ENCODE peak calls at places on chromosomes 5 and 9, in eight cellular contexts. U is right atrium auricular region; A is uterus; J is heart left ventricle; B is lower lobe of right lung; P is psoas muscle; T is prostate gland; D is CD4-positive, alpha-beta memory T cell. Y is an unnamed sample. For H3K4me1, the result is how much of the 10 kb centered on the place peaks cover.

GRCh38 chr9:92189782-92190535 is 74.7 kb upstream of the SPTLC1 start:
- DNase-seq in U (no peak), A (no peak), J (no peak), P (no peak), T (no peak), B (no peak), D (no peak), Y (no peak)

GRCh38 chr9:131310833-131311554 is 21.5 kb downstream of the PLPP7 start:
- DNase-seq in J (no peak), B (no peak), A (no peak), T (no peak), P (peak), U (peak), D (peak), Y (peak)

GRCh38 chr5:44935262-44935661 is 126.5 kb downstream of the MRPS30 start:
- DNase-seq in A (no peak), D (no peak), U (no peak), T (no peak), B (no peak), J (no peak), P (no peak), Y (no peak)

GRCh38 chr5:154309361-154309725 is 118.8 kb downstream of the GALNT10 start:
- DNase-seq in B (no peak), T (no peak), U (no peak), D (no peak), A (no peak), J (no peak), P (no peak), Y (no peak)

GRCh38 chr5:42143361-42143760 is 218.3 kb downstream of the FBXO4 start:
- DNase-seq in T (no peak), P (no peak), D (no peak), A (no peak), U (no peak), J (no peak), B (no peak), Y (no peak)

GRCh38 chr9:124511426-124511840 is 4.2 kb upstream of the NR5A1 start:
- DNase-seq in P (no peak), B (no peak), D (no peak), U (no peak), T (no peak), J (no peak), A (no peak), Y (no peak)

GRCh38 chr5:132998553-132998952 is 27.8 kb downstream of the ZCCHC10 start:
- DNase-seq in P (no peak), A (no peak), J (no peak), T (no peak), D (no peak), B (no peak), U (no peak), Y (no peak)

GRCh38 chr5:148733601-148734438 is 79.5 kb upstream of the HTR4 start:
- DNase-seq in U (peak), A (peak), P (peak), B (peak), D (peak), T (peak), J (peak), Y (peak)

GRCh38 chr5:60668715-60669304 is 31.2 kb downstream of the DEPDC1B start:
- DNase-seq in B (no peak), U (no peak), P (no peak), T (no peak), A (no peak), D (peak), J (no peak), Y (no peak)

GRCh38 chr5:943201-943873 is 50.7 kb downstream of the TRIP13 start:
- DNase-seq in T (no peak), P (no peak), J (no peak), B (no peak), A (no peak), U (no peak), D (no peak), Y (peak)

GRCh38 chr5:64295100-64295499 is 129.5 kb downstream of the RNF180 start:
- DNase-seq in D (no peak), J (no peak), T (no peak), P (no peak), A (no peak), U (no peak), B (no peak), Y (no peak)

GRCh38 chr5:54302267-54302687 is 8.1 kb downstream of the ARL15 start:
- DNase-seq in T (no peak), A (no peak), D (no peak), U (no peak), J (no peak), B (no peak), P (no peak), Y (peak)

GRCh38 chr5:175682664-175683063 is 24.8 kb downstream of the HRH2 start:
- DNase-seq in J (no peak), D (no peak), T (no peak), P (no peak), U (no peak), A (no peak), B (no peak), Y (no peak)

GRCh38 chr5:120682851-120683250 is 218.8 kb downstream of the PRR16 start:
- DNase-seq in T (no peak), U (no peak), P (no peak), J (no peak), A (no peak), B (no peak), D (no peak), Y (no peak)

GRCh38 chr9:95452176-95452575 is 64.6 kb downstream of the PTCH1 start:
- DNase-seq in T (no peak), B (no peak), D (no peak), P (no peak), A (no peak), U (no peak), J (no peak), Y (no peak)

GRCh38 chr9:116721944-116722343 is 34.8 kb downstream of the TRIM32 start:
- DNase-seq in U (no peak), P (no peak), A (no peak), J (no peak), B (no peak), D (no peak), T (no peak), Y (no peak)

GRCh38 chr5:155303134-155303533 is 289.6 kb downstream of the KIF4B start:
- DNase-seq in A (no peak), D (no peak), T (no peak), P (no peak), B (no peak), U (no peak), J (no peak), Y (no peak)

GRCh38 chr9:131292937-131293336 is 3.4 kb downstream of the PLPP7 start:
- DNase-seq in U (no peak), P (no peak), D (no peak), B (no peak), T (no peak), J (no peak), A (no peak), Y (no peak)

GRCh38 chr9:21174671-21175070 is 8.2 kb upstream of the IFNA21 start:
- DNase-seq in A (no peak), J (no peak), B (no peak), T (no peak), D (no peak), P (no peak), U (no peak), Y (no peak)

GRCh38 chr5:79756102-79756501 is 66.5 kb downstream of the CMYA5 start:
- DNase-seq in A (no peak), U (no peak), J (no peak), B (no peak), P (no peak), D (no peak), T (no peak), Y (no peak)

GRCh38 chr9:81506941-81507864 is 182.1 kb downstream of the TLE1 start:
- DNase-seq in D (no peak), U (no peak), T (no peak), P (no peak), J (no peak), A (no peak), B (no peak), Y (no peak)

GRCh38 chr5:143352691-143353090 is 50.8 kb downstream of the NR3C1 start:
- DNase-seq in T (no peak), P (no peak), B (no peak), A (no peak), U (no peak), J (no peak), D (peak), Y (no peak)

GRCh38 chr9:100602302-100602930 is 24.5 kb downstream of the CAVIN4 start:
- DNase-seq in T (peak), P (no peak), D (no peak), A (no peak), B (no peak), U (no peak), J (no peak), Y (peak)

GRCh38 chr9:133055788-133056420 is 5.9 kb upstream of the CEL start:
- DNase-seq in P (no peak), T (no peak), A (no peak), D (no peak), U (no peak), J (no peak), B (no peak), Y (no peak)

GRCh38 chr5:158451203-158451982 is 592.4 kb upstream of the CLINT1 start:
- DNase-seq in T (no peak), U (peak), D (no peak), B (no peak), A (peak), J (no peak), P (peak), Y (no peak)

GRCh38 chr9:123349691-123350480 is 6.1 kb upstream of the CRB2 start:
- DNase-seq in U (no peak), P (no peak), J (no peak), B (no peak), D (peak), A (no peak), T (peak), Y (peak)

GRCh38 chr9:123347289-123348060 is 8.5 kb upstream of the CRB2 start:
- DNase-seq in U (no peak), J (no peak), D (no peak), T (no peak), B (no peak), A (no peak), P (no peak), Y (no peak)

GRCh38 chr9:123349033-123349432 is 7.0 kb upstream of the CRB2 start:
- DNase-seq in A (no peak), B (no peak), J (no peak), U (no peak), P (no peak), T (no peak), D (no peak), Y (no peak)

GRCh38 chr9:123346826-123347225 is 9.2 kb upstream of the CRB2 start:
- DNase-seq in D (no peak), J (no peak), P (no peak), T (no peak), A (no peak), B (no peak), U (no peak), Y (no peak)

DNA sequence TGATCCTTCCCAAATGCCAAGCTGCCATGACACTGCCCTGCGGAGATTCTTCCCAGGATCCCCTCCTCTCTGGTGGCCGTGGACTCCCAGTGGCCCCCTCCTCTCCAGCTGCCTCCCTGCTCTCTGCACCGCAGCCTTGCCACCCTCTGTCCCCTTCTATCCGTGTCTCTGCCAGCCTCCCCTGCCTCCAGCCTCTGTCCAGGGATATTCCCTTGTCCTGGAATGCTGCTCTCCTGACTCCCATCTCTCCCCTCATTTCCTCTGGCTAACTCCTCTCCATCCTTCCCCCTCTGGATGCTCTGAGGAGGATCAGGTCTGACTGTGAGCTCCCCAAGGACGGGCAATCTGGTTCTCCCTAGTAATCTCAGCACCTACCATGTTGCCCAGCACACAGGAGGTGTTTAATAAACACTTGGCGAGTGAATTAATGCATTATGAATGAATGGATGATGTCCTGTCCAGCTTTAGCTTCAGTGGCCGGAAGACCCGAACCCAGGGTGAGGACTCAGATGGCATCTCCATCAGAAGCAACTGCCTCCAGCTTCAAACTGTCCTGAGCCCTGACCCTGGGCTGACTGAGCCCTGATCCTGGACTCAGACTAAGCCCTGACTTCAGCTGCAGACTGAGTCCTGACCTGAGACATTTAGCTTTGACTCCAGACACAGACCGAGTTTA is 7.5 kb upstream of the CRB2 start:
- DNase-seq in U (no peak), P (no peak), B (no peak), D (no peak), J (no peak), T (no peak), A (no peak), Y (no peak)
- H3K4me1 ChIP-seq in U (under half), P (under half), B (under half), D (under half), J (under half), T (under half), A (under half), Y (under half)

DNA sequence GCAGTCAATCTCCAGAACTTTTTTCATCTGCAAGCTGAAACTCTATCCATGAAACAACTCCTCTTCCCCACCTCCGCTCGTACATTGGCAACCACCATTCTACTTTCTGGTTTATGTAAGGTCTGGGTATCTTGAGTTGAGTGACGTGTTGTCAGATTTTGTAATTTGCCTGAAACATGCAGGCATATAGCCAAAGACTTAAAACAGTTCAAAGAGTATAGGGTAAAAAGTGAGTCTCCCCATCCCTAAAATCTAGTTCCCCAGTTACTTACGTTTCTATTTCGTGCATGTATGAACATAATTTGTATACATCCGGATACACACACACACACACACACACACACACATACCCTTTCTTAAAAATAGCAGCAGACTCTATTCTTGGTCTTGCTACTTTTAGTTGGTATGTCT is 868 bp downstream of the HSDL2 start:
- DNase-seq in P (no peak), B (no peak), U (no peak), J (no peak), A (no peak), T (no peak), D (peak), Y (no peak)
- H3K4me3 ChIP-seq in P (peak), B (peak), U (peak), J (peak), A (peak), T (peak), D (peak), Y (peak)

GRCh38 chr5:147387109-147387508 is 122.8 kb downstream of the DPYSL3 start:
- DNase-seq in A (no peak), B (no peak), T (no peak), U (no peak), P (no peak), D (no peak), J (no peak), Y (no peak)
- H3K4me1 ChIP-seq in A (under half), B (under half), T (under half), U (under half), P (under half), D (under half), J (under half), Y (under half)

GRCh38 chr9:31304576-31304975 is 1079.9 kb upstream of the ACO1 start:
- DNase-seq in A (no peak), J (no peak), P (no peak), T (no peak), U (no peak), B (no peak), D (no peak), Y (no peak)

DNA sequence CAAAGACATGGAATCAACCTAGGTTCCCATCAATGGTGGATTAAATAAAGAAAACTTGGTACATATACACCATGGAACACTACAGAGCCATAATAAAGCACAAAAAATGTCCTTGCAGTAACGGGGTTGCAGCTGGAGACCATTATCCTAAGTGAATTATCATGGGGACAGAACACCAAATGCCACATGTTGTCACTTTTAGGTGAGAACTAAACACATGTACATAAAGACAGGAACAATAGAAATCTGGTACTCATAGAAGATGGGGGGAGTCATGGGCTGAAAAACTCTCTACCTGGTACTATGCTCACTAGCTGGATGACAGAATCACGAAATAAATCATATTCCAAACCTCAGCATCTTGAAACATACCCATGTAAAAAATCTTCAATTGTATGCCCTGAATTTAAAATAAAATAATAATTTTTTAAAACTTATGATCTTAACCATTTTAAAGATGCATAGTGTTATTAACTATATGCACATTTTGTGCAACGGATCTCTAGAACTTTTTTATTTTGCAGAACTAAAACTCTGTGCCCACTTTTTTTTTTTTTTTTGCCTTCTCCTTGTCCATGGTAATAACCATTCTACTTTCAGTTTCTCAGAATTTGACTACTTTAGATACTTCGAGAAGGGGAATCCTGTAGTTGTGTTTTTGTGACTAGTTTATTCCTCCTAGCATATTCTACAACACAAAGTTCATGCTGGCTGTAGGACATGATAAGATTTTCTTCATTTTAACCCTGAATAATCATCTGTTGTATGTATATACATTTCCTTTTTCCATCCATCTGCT is 1081.6 kb upstream of the ACO1 start:
- DNase-seq in D (no peak), B (no peak), T (no peak), P (no peak), J (no peak), A (no peak), U (no peak), Y (no peak)
- H3K4me3 ChIP-seq in D (no peak), B (no peak), T (no peak), P (no peak), J (no peak), A (no peak), U (no peak), Y (no peak)

GRCh38 chr9:127768666-127769065 is 9.8 kb downstream of the SH2D3C start:
- DNase-seq in J (no peak), D (no peak), A (no peak), U (no peak), P (no peak), T (no peak), B (no peak), Y (no peak)

GRCh38 chr9:127771570-127772189 is 6.8 kb downstream of the SH2D3C start:
- DNase-seq in U (no peak), P (no peak), A (no peak), T (no peak), D (no peak), J (no peak), B (no peak), Y (no peak)

GRCh38 chr9:127770905-127771569 is 7.4 kb downstream of the SH2D3C start:
- DNase-seq in T (peak), A (peak), U (peak), P (peak), J (peak), B (peak), D (peak), Y (peak)

GRCh38 chr9:127769101-127769500 is 9.4 kb downstream of the SH2D3C start:
- DNase-seq in A (no peak), D (no peak), T (no peak), U (no peak), P (no peak), B (no peak), J (no peak), Y (no peak)

DNA sequence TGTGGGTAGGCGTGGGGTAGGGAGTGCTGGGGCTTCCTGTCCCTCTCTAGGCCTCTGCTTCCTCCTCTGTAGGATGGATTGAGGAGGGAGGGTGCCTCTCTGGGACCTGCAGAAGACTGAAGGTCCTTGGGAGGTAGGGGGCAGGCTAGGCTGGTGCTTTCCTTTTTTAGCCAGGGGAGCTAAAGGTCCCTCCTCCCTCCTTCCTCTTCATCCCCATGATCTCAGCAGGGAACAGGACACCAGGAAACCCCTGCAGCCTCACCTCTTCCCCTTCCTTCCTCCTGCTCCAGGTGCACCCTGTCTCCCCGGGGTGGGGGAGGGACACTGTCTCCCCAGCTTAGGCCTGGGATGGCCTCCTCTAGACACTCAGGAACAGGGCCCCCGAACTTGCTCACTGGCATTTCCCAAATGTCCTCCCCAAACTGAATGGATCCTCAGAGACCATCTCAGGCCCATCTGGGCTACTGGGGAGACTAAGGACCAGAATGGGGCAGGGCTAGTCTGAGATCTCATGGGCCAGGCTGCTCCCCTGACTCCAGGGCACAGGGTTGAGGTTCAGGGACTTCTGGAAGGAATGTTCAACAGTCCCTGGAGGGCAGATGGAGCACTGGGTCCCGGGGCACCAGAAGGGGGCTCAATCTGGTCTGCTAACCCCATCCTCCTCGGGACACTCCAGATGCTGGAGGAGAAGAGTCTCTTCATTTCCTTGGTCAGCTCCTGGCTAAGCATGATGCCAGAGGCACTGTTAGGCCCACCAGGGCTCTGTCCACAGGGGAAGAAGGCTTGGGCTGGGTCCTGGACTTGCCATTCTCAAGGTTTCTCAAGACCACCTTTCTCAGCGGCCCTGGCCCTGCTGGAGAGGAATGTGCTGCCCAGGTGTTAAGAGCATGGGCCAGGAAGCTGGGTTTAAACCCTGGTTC is 8.2 kb downstream of the SH2D3C start:
- DNase-seq in P (no peak), A (no peak), T (no peak), J (no peak), U (no peak), D (no peak), B (no peak), Y (no peak)
- H3K4me1 ChIP-seq in P (under half), A (under half), T (under half), J (under half), U (under half), D (half or more), B (half or more), Y (under half)